ENCODE peak calls at places on chromosomes 4 and X, in five cellular contexts. One of them, this sample, is unnamed. For H3K36me3, the result is how much of the 10 kb centered on the place peaks cover.

GRCh38 chr4:24748758-24749350 is 46.5 kb upstream of the SOD3 start:
- DNase-seq in body of pancreas: no peak
- DNase-seq in heart left ventricle: no peak
- DNase-seq in uterus: no peak
- DNase-seq in vagina: no peak
- DNase-seq in this sample: no peak

GRCh38 chrX:38220936-38221386 is 290 bp upstream of the SRPX start:
- DNase-seq in vagina: no peak
- DNase-seq in body of pancreas: no peak
- DNase-seq in uterus: peak
- DNase-seq in heart left ventricle: no peak
- DNase-seq in this sample: no peak

GRCh38 chr4:147683172-147683571 is 791 bp downstream of the PRMT9 start:
- DNase-seq in uterus: peak
- DNase-seq in body of pancreas: peak
- DNase-seq in heart left ventricle: no peak
- DNase-seq in vagina: no peak
- DNase-seq in this sample: no peak

GRCh38 chr4:107037188-107037587 is 1.1 kb upstream of the DKK2 start:
- DNase-seq in uterus: no peak
- DNase-seq in heart left ventricle: peak
- DNase-seq in vagina: no peak
- DNase-seq in body of pancreas: peak
- DNase-seq in this sample: peak

GRCh38 chrX:44245730-44246129 is 97.7 kb downstream of the EFHC2 start:
- DNase-seq in vagina: no peak
- DNase-seq in heart left ventricle: no peak
- DNase-seq in uterus: no peak
- DNase-seq in body of pancreas: no peak
- DNase-seq in this sample: no peak

GRCh38 chr4:98446499-98447375 is 185.6 kb downstream of the RAP1GDS1 start:
- DNase-seq in body of pancreas: peak
- DNase-seq in vagina: no peak
- DNase-seq in heart left ventricle: no peak
- DNase-seq in uterus: no peak
- DNase-seq in this sample: no peak

GRCh38 chr4:179398414-179398813 is 1956.2 kb upstream of the AGA start:
- DNase-seq in uterus: no peak
- DNase-seq in vagina: no peak
- DNase-seq in body of pancreas: no peak
- DNase-seq in heart left ventricle: no peak
- DNase-seq in this sample: no peak

GRCh38 chr4:42306221-42307109 is 90.8 kb upstream of the SHISA3 start:
- DNase-seq in heart left ventricle: no peak
- DNase-seq in vagina: no peak
- DNase-seq in body of pancreas: peak
- DNase-seq in uterus: no peak
- DNase-seq in this sample: no peak

GRCh38 chr4:76571274-76571673 is 136.2 kb downstream of the SHROOM3 start:
- DNase-seq in vagina: no peak
- DNase-seq in heart left ventricle: no peak
- DNase-seq in body of pancreas: peak
- DNase-seq in uterus: no peak
- DNase-seq in this sample: peak

GRCh38 chrX:112816908-112817307 is 23.7 kb downstream of the AMOT start:
- DNase-seq in uterus: no peak
- DNase-seq in vagina: no peak
- DNase-seq in heart left ventricle: no peak
- DNase-seq in body of pancreas: peak
- DNase-seq in this sample: no peak

GRCh38 chrX:2311483-2311882 is 189.3 kb downstream of the DHRSX start:
- DNase-seq in vagina: no peak
- DNase-seq in uterus: no peak
- DNase-seq in body of pancreas: no peak
- DNase-seq in heart left ventricle: no peak
- DNase-seq in this sample: no peak

GRCh38 chr4:81255524-81255923 is 40.5 kb upstream of the PRKG2 start:
- DNase-seq in body of pancreas: no peak
- DNase-seq in vagina: no peak
- DNase-seq in heart left ventricle: no peak
- DNase-seq in uterus: no peak
- DNase-seq in this sample: no peak

DNA sequence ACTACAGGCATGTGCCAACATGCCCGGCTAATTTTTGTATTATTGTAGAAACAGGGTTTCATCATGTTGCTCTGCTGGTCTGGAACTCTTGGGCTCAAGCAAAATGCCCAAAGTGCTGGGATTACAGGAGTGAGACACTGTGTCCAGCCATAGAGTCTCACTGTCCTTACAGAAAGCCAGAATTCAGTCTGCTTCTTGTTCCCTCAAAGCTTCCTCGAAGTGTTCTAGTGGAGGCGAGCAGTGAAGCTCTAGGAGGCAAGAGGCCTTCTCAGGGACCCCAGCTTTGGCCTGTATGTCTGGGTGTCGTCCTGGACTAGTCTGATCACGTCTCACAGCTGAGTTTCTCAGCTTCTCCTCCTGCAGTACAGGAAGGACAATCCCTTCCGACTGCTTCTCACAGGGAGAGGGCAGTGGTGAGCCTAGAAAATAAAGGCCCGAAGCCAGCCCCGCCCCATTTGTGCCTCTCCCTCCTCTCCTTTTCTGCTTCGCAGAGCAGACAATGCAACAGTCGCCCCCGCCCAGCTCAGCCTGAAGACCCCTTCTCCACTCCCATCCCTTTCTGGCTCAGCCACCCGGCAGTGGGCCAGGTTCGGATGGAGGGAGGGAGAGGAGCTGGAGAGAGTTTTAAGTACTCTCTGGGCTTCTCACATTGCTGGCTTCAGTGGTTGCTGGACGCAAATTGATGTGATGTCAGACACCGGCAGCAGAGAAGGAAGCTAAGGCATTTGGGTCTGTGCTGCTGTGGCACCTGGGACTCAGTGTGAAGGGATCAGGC is 11.1 kb upstream of the FAM3A start:
- DNase-seq in vagina: no peak
- DNase-seq in uterus: peak
- DNase-seq in body of pancreas: peak
- DNase-seq in heart left ventricle: peak
- DNase-seq in this sample: peak
- TF ChIP-seq POLR2A in vagina: no peak
- TF ChIP-seq POLR2A in uterus: peak
- TF ChIP-seq POLR2A in body of pancreas: peak
- TF ChIP-seq POLR2A in heart left ventricle: no peak
- TF ChIP-seq POLR2A in this sample: peak

GRCh38 chrX:152137771-152138387 is 498 bp downstream of the MAGEA10 start:
- DNase-seq in uterus: no peak
- DNase-seq in vagina: no peak
- DNase-seq in heart left ventricle: no peak
- DNase-seq in body of pancreas: no peak
- DNase-seq in this sample: no peak
- H3K36me3 ChIP-seq in uterus: under half
- H3K36me3 ChIP-seq in vagina: under half
- H3K36me3 ChIP-seq in heart left ventricle: under half
- H3K36me3 ChIP-seq in body of pancreas: under half
- H3K36me3 ChIP-seq in this sample: under half

GRCh38 chr4:170089274-170089742 is 448 bp downstream of the AADAT start:
- DNase-seq in heart left ventricle: no peak
- DNase-seq in vagina: no peak
- DNase-seq in body of pancreas: no peak
- DNase-seq in uterus: peak
- DNase-seq in this sample: no peak
- H3K4me3 ChIP-seq in heart left ventricle: peak
- H3K4me3 ChIP-seq in vagina: peak
- H3K4me3 ChIP-seq in body of pancreas: peak
- H3K4me3 ChIP-seq in uterus: peak
- H3K4me3 ChIP-seq in this sample: peak

GRCh38 chrX:41932885-41933284 is 9.5 kb upstream of the CASK start:
- DNase-seq in vagina: no peak
- DNase-seq in uterus: no peak
- DNase-seq in body of pancreas: no peak
- DNase-seq in heart left ventricle: no peak
- DNase-seq in this sample: no peak
- TF ChIP-seq POLR2A in vagina: no peak
- TF ChIP-seq POLR2A in uterus: no peak
- TF ChIP-seq POLR2A in body of pancreas: no peak
- TF ChIP-seq POLR2A in heart left ventricle: no peak
- TF ChIP-seq POLR2A in this sample: no peak

DNA sequence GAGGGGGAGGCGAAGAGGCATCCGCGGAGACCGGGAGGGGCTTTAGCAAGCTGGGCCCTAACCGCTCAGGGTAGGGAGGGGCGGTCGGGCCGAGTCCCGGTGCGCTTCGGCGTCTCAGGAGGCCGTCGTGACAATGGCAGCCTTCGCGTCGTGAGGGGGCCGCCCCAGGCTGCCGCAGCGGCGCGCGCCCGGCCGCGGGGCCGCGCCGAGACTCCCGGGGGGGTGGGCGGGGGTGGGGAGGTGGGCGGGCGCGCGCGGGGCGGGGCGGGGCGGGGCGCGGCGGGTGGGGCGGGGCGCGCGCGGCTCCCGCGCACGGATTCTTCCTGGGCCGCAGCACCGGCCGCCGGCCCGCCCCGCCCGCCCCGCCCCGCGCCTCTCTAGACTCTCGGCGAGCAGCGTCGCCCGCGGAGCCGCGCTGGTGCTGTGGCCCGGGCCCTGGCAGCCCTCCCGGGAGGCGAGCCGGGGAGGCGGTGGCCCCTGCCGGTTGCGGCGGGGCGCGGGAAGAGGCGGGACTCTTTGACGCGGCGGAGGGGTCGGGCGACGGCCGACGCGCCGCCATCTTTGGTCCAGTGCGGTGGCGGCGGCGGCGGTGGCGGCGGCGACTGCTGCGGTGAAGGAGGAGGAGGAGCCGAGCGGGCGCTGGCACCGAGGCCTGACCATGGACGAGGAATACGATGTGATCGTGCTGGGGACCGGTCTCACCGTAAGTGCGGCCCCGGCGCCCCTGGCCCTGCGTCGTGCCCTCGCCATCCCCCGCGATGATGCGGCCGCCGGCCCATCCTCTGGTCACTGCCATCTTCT is at the start of gene GDI1:
- DNase-seq in body of pancreas: peak
- DNase-seq in uterus: no peak
- DNase-seq in heart left ventricle: peak
- DNase-seq in vagina: no peak
- DNase-seq in this sample: no peak
- H3K36me3 ChIP-seq in body of pancreas: under half
- H3K36me3 ChIP-seq in uterus: under half
- H3K36me3 ChIP-seq in heart left ventricle: under half
- H3K36me3 ChIP-seq in vagina: under half
- H3K36me3 ChIP-seq in this sample: under half

DNA sequence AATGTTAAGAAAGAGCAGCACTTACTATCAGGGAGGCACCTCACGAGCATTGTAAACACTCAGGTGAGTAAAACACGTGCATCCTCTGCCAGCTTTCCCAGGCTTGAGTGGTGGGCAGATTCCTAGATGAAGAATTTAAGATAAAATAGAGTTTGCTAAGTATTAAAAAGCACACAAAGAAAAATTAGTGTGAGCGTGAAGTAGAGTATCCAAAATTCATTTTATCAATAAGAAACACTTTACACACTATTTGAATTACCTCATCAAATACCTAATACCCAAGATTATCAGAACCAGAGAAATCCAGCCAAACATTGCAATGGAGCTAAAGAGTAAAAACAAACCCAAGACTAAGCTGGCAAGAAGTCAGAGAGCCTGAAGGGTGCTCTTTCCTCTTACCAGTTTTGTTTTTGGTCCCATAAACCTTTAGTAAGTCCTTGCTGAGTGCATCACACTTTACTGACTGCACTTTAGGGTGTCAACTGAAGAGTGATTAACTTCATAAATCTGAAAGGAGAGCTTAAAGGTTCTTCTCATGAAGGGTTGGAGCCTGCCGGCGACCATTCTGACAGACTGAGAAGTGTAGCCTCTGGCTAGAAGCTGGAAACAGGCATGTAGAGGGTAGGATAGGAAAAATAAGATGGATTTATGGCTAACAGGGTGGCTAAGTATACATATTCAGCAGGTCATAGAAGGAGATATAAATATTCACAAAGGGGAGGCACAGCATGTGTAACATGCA is 151.1 kb downstream of the SLC7A11 start:
- DNase-seq in body of pancreas: no peak
- DNase-seq in uterus: no peak
- DNase-seq in heart left ventricle: no peak
- DNase-seq in vagina: no peak
- DNase-seq in this sample: no peak
- H3K4me3 ChIP-seq in body of pancreas: no peak
- H3K4me3 ChIP-seq in uterus: no peak
- H3K4me3 ChIP-seq in heart left ventricle: no peak
- H3K4me3 ChIP-seq in vagina: no peak
- H3K4me3 ChIP-seq in this sample: no peak

DNA sequence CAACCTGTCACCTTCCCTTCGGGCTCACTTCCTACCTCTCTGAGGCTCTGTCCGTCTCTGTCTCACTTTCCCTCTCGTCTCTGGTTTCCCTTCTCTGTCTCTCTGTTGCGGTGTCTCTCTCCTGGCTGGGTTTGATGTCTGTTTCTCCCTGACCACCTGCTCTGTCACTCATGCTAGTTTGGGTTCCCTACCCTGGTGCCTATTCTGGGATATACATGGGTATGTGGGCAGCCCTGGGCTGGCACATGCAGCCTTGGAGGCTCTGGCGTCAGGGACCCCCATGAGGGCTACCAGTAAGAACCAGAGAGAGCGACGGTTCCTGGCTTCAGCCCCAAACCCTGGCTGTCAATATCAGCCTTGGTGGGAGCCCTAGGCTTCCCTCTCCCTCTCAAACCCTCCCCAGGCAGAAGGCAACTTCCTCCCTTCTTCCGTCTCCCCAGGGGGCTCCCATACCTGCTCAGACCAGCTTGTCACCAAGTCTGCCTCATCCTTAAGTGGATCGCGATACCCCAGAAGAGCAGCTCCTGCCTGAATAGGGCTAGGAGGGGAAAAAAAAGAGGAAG is 314 bp downstream of the DNASE1L1 start:
- DNase-seq in uterus: no peak
- DNase-seq in body of pancreas: no peak
- DNase-seq in vagina: peak
- DNase-seq in heart left ventricle: no peak
- DNase-seq in this sample: no peak
- TF ChIP-seq POLR2A in uterus: no peak
- TF ChIP-seq POLR2A in body of pancreas: no peak
- TF ChIP-seq POLR2A in vagina: no peak
- TF ChIP-seq POLR2A in heart left ventricle: no peak
- TF ChIP-seq POLR2A in this sample: no peak

DNA sequence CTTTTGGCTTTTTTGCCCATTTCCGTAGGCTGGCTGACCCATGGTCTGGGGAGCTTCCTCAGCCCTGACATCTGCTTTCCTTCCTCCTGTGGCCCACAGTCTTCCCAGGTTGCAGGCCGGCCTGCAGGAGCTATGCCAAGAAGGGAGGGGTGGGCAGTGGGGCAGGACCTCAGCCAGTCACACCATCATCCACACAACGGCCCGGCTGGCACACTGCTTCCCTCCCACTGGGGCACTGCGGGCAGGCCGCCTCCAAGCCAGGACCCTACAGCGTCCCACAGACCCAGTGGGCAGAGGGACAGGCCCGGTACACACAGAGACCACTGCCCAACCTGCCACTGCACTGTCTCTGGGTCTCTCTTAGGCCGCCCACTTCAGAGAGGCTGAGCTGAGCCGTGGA is 38.0 kb downstream of the CTBP1 start:
- DNase-seq in vagina: no peak
- DNase-seq in uterus: no peak
- DNase-seq in heart left ventricle: peak
- DNase-seq in body of pancreas: no peak
- DNase-seq in this sample: no peak
- H3K36me3 ChIP-seq in vagina: under half
- H3K36me3 ChIP-seq in uterus: under half
- H3K36me3 ChIP-seq in heart left ventricle: half or more
- H3K36me3 ChIP-seq in body of pancreas: under half
- H3K36me3 ChIP-seq in this sample: under half

This sample was measured in prostate gland.